ENCODE peak calls at places on chromosomes 3 and 15, in five cellular contexts. P, D, R, Z and U are unnamed samples.

GRCh38 chr3:193680220-193680619 is 87.2 kb downstream of the OPA1 start:
- DNase-seq in P (no peak), D (no peak), R (peak), Z (no peak), U (no peak)

GRCh38 chr15:31488437-31489204 is 162.0 kb downstream of the KLF13 start:
- DNase-seq in P (peak), D (peak), R (peak), Z (peak), U (peak)

GRCh38 chr3:107598926-107599754 is 76.4 kb downstream of the BBX start:
- DNase-seq in P (peak), D (peak), R (peak), Z (no peak), U (peak)

GRCh38 chr3:94336076-94336741 is 273.3 kb downstream of the NSUN3 start:
- DNase-seq in P (peak), D (no peak), R (peak), Z (no peak), U (peak)

GRCh38 chr15:83955806-83956265 is 279.7 kb upstream of the GOLGA6L4 start:
- DNase-seq in P (no peak), D (no peak), R (no peak), Z (no peak), U (no peak)

GRCh38 chr3:193665370-193665989 is 72.5 kb downstream of the OPA1 start:
- DNase-seq in P (peak), D (peak), R (no peak), Z (no peak), U (peak)

GRCh38 chr15:99440551-99441426 is 125.0 kb upstream of the MEF2A start:
- DNase-seq in P (no peak), D (no peak), R (no peak), Z (peak), U (no peak)

GRCh38 chr15:52673312-52673711 is 5.9 kb downstream of the ATOSA start:
- DNase-seq in P (no peak), D (no peak), R (no peak), Z (no peak), U (no peak)

GRCh38 chr15:43134157-43134637 is 811 bp downstream of the TMEM62 start:
- DNase-seq in P (no peak), D (peak), R (no peak), Z (no peak), U (no peak)

GRCh38 chr3:127547761-127548605 is 42.5 kb downstream of the TPRA1 start:
- DNase-seq in P (peak), D (peak), R (peak), Z (peak), U (peak)

GRCh38 chr3:16884748-16885587 is at the start of gene PLCL2:
- DNase-seq in P (peak), D (peak), R (no peak), Z (peak), U (no peak)

GRCh38 chr3:4888913-4889846 is 90.1 kb upstream of the BHLHE40 start:
- DNase-seq in P (peak), D (peak), R (no peak), Z (no peak), U (no peak)

GRCh38 chr3:184262166-184262926 is 993 bp upstream of the CAMK2N2 start:
- DNase-seq in P (no peak), D (peak), R (no peak), Z (no peak), U (no peak)